ENCODE peak calls at places on chromosomes 1 and 21, in five cellular contexts. W, Z, B, S and A are unnamed samples.

GRCh38 chr1:31704261-31705079 is 653 bp upstream of the COL16A1 start:
- DNase-seq in W (no peak), Z (no peak), B (no peak), S (no peak), A (no peak)

GRCh38 chr1:15717418-15718131 is 18.5 kb upstream of the SLC25A34 start:
- DNase-seq in W (no peak), Z (no peak), B (no peak), S (no peak), A (no peak)

GRCh38 chr1:23394176-23394575 is 24.5 kb upstream of the ZNF436 start:
- DNase-seq in W (no peak), Z (no peak), B (peak; percentile 90), S (no peak), A (no peak)

GRCh38 chr1:151820940-151821339 is 10.7 kb downstream of the RORC start:
- DNase-seq in W (no peak), Z (peak; percentile 24), B (no peak), S (no peak), A (no peak)

GRCh38 chr1:101027194-101027772 is 1.7 kb upstream of the DPH5 start:
- DNase-seq in W (no peak), Z (no peak), B (no peak), S (no peak), A (no peak)

GRCh38 chr1:68819190-68819829 is 322.4 kb upstream of the DEPDC1 start:
- DNase-seq in W (no peak), Z (no peak), B (no peak), S (peak; percentile 57), A (no peak)

GRCh38 chr21:29938968-29939858 is 583 bp downstream of the GRIK1 start:
- DNase-seq in W (peak; percentile 6), Z (no peak), B (no peak), S (no peak), A (no peak)

GRCh38 chr1:25123551-25123950 is 108.8 kb downstream of the SYF2 start:
- DNase-seq in W (no peak), Z (no peak), B (no peak), S (no peak), A (no peak)

GRCh38 chr1:112533029-112533428 is 24.3 kb downstream of the WNT2B start:
- DNase-seq in W (no peak), Z (no peak), B (peak; percentile 64), S (no peak), A (no peak)

GRCh38 chr1:97820470-97821188 is 100.2 kb downstream of the DPYD start:
- DNase-seq in W (no peak), Z (no peak), B (no peak), S (no peak), A (no peak)

GRCh38 chr1:111471012-111471411 is 2.8 kb upstream of the C1orf162 start:
- DNase-seq in W (no peak), Z (peak; percentile 82), B (no peak), S (no peak), A (peak; percentile 60)

GRCh38 chr1:92430030-92430429 is 56.7 kb downstream of the GFI1 start:
- DNase-seq in W (no peak), Z (no peak), B (no peak), S (no peak), A (no peak)

GRCh38 chr21:33541105-33541711 is 709 bp downstream of the GART start:
- DNase-seq in W (no peak), Z (no peak), B (no peak), S (no peak), A (no peak)

GRCh38 chr1:237959838-237960237 is 69.1 kb upstream of the ZP4 start:
- DNase-seq in W (no peak), Z (no peak), B (no peak), S (no peak), A (no peak)

GRCh38 chr1:27621067-27621920 is 13.7 kb downstream of the FGR start:
- DNase-seq in W (no peak), Z (no peak), B (no peak), S (no peak), A (no peak)